ENCODE peak calls at places on chromosomes 5 and 9, in five cellular contexts. Y is trophoblast cell, U is IMR-90, B is neuronal stem cell, S is H1. C is an unnamed sample.

GRCh38 chr9:93891549-93892310 is 63.4 kb downstream of the BARX1 start:
- DNase-seq in S (no peak), B (no peak), U (no peak), Y (no peak), C (no peak)

GRCh38 chr9:13750061-13750460 is 470.6 kb upstream of the MPDZ start:
- DNase-seq in S (no peak), U (peak), Y (no peak), B (no peak), C (peak)

GRCh38 chr5:111278824-111279504 is 54.8 kb downstream of the CAMK4 start:
- DNase-seq in S (peak), U (no peak), Y (peak), B (peak), C (peak)

GRCh38 chr5:763397-763796 is 21.1 kb downstream of the ZDHHC11B start:
- DNase-seq in U (no peak), B (no peak), Y (no peak), S (no peak), C (no peak)

GRCh38 chr5:5782402-5782801 is 359.9 kb downstream of the ICE1 start:
- DNase-seq in S (peak), B (no peak), Y (no peak), U (no peak), C (no peak)

GRCh38 chr9:129567842-129568559 is 52.9 kb downstream of the C9orf50 start:
- DNase-seq in Y (peak), U (peak), B (no peak), S (no peak), C (peak)

GRCh38 chr5:178786859-178787499 is 56.5 kb upstream of the ZNF354A start:
- DNase-seq in U (peak), Y (peak), S (no peak), B (no peak), C (peak)

GRCh38 chr9:70030156-70030555 is 13.5 kb upstream of the MAMDC2 start:
- DNase-seq in U (no peak), S (no peak), Y (no peak), B (no peak), C (no peak)

GRCh38 chr5:98772415-98773213 is 849 bp upstream of the RGMB start:
- DNase-seq in B (peak), S (peak), Y (peak), U (no peak), C (peak)

GRCh38 chr5:75694781-75695180 is 22.5 kb downstream of the POC5 start:
- DNase-seq in S (no peak), Y (no peak), U (no peak), B (no peak), C (no peak)

GRCh38 chr9:134453776-134454175 is 127.5 kb downstream of the RXRA start:
- DNase-seq in B (no peak), Y (no peak), S (no peak), U (no peak), C (no peak)

GRCh38 chr9:34500623-34501267 is 22.0 kb downstream of the ENHO start:
- DNase-seq in Y (peak), S (no peak), U (peak), B (peak), C (peak)

GRCh38 chr5:149455889-149456409 is 76.9 kb upstream of the IL17B start:
- DNase-seq in S (no peak), Y (peak), U (peak), B (no peak), C (peak)

GRCh38 chr9:111599092-111599947 is at the start of gene PTGR1:
- DNase-seq in U (peak), B (peak), Y (peak), S (peak), C (peak)

GRCh38 chr5:15037247-15037908 is 165.8 kb upstream of the ANKH start:
- DNase-seq in Y (no peak), U (no peak), B (no peak), S (no peak), C (no peak)

GRCh38 chr5:6905883-6906282 is 192.7 kb downstream of the TENT4A start:
- DNase-seq in S (no peak), U (no peak), B (no peak), Y (peak), C (no peak)

GRCh38 chr9:111914749-111915424 is 18.3 kb downstream of the UGCG start:
- DNase-seq in B (no peak), S (no peak), Y (no peak), U (no peak), C (no peak)

GRCh38 chr5:121399879-121400278 is 451.8 kb upstream of the FTMT start:
- DNase-seq in U (no peak), Y (no peak), S (no peak), B (no peak), C (no peak)

GRCh38 chr9:136268318-136268717 is 22.7 kb upstream of the QSOX2 start:
- DNase-seq in U (no peak), B (peak), S (no peak), Y (no peak), C (no peak)

GRCh38 chr9:27293046-27293445 is 3.9 kb downstream of the EQTN start:
- DNase-seq in Y (no peak), S (no peak), U (no peak), B (no peak), C (no peak)

GRCh38 chr9:21758540-21758939 is 43.9 kb upstream of the MTAP start:
- DNase-seq in S (no peak), U (no peak), Y (no peak), B (no peak), C (no peak)

GRCh38 chr9:91207889-91208651 is 153.6 kb downstream of the AUH start:
- DNase-seq in B (no peak), Y (peak), U (peak), S (no peak), C (peak)

GRCh38 chr9:118829334-118829733 is 539.9 kb downstream of the BRINP1 start:
- DNase-seq in S (no peak), Y (no peak), U (no peak), B (peak), C (peak)

GRCh38 chr5:39452846-39453245 is 28.1 kb upstream of the DAB2 start:
- DNase-seq in B (no peak), S (no peak), Y (peak), U (peak), C (no peak)

GRCh38 chr9:78187763-78188495 is 47.9 kb upstream of the CEP78 start:
- DNase-seq in Y (no peak), B (peak), S (no peak), U (no peak), C (no peak)

GRCh38 chr5:38931731-38932130 is 85.9 kb downstream of the OSMR start:
- DNase-seq in B (no peak), S (no peak), U (no peak), Y (no peak), C (no peak)

GRCh38 chr9:1514241-1514640 is 464.1 kb downstream of the DMRT2 start:
- DNase-seq in U (no peak), Y (no peak), B (no peak), S (no peak), C (no peak)

GRCh38 chr5:89396262-89396975 is 513.4 kb upstream of the MEF2C start:
- DNase-seq in U (peak), B (no peak), S (no peak), Y (peak), C (peak)

GRCh38 chr5:83891261-83891660 is 170.6 kb upstream of the HAPLN1 start:
- DNase-seq in S (no peak), B (no peak), Y (no peak), U (peak), C (no peak)

GRCh38 chr5:160250226-160250625 is 20.9 kb downstream of the FABP6 start:
- DNase-seq in S (no peak), B (no peak), U (no peak), Y (peak), C (no peak)

GRCh38 chr9:75108571-75108970 is 20.3 kb downstream of the OSTF1 start:
- DNase-seq in B (no peak), Y (peak), S (no peak), U (peak), C (peak)

GRCh38 chr9:91659529-91660294 is 236.1 kb upstream of the NFIL3 start:
- DNase-seq in U (peak), B (peak), Y (peak), S (no peak), C (peak)

GRCh38 chr9:114154597-114155102 is 687 bp upstream of the COL27A1 start:
- DNase-seq in U (no peak), B (no peak), Y (no peak), S (no peak), C (peak)

GRCh38 chr5:158899792-158900191 is 199.9 kb downstream of the EBF1 start:
- DNase-seq in U (no peak), Y (no peak), B (no peak), S (no peak), C (no peak)

GRCh38 chr5:60366489-60366888 is 333.5 kb downstream of the DEPDC1B start:
- DNase-seq in Y (no peak), U (no peak), S (no peak), B (no peak), C (no peak)

GRCh38 chr9:111179577-111179976 is 141.3 kb upstream of the LPAR1 start:
- DNase-seq in S (no peak), B (no peak), Y (no peak), U (no peak), C (no peak)

GRCh38 chr5:119080975-119081374 is 10.1 kb downstream of the DMXL1 start:
- DNase-seq in B (no peak), Y (no peak), U (no peak), S (no peak), C (no peak)

GRCh38 chr5:119076080-119076479 is 5.2 kb downstream of the DMXL1 start:
- DNase-seq in Y (no peak), B (no peak), S (no peak), U (no peak), C (no peak)

GRCh38 chr5:119077444-119077843 is 6.6 kb downstream of the DMXL1 start:
- DNase-seq in S (no peak), U (no peak), Y (no peak), B (no peak), C (no peak)

GRCh38 chr5:119078071-119078846 is 7.4 kb downstream of the DMXL1 start:
- DNase-seq in B (no peak), Y (no peak), U (no peak), S (no peak), C (no peak)

DNA sequence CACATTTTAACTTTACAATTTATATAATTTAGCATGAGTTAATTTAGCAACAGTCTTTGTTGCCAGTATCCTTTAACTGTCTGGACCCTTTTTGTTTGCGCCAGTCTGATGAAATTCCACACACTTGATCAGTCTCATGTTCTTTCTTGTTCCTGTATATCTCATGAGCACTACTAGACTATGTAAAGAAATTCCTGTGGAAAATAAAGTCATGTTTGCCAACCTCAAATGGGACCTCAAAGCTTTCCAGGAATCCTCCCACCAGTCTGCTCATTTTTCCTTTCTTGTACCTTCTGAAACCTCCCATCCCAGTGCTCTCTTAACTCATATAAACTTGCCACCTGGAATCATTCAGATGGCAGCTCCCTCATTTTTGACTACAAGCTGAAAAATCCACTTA is 8.0 kb downstream of the DMXL1 start:
- DNase-seq in U (peak), B (no peak), S (no peak), Y (no peak), C (peak)
- H4K91ac ChIP-seq in U (no peak), B (no peak), S (peak), Y (no peak), C (no peak)

DNA sequence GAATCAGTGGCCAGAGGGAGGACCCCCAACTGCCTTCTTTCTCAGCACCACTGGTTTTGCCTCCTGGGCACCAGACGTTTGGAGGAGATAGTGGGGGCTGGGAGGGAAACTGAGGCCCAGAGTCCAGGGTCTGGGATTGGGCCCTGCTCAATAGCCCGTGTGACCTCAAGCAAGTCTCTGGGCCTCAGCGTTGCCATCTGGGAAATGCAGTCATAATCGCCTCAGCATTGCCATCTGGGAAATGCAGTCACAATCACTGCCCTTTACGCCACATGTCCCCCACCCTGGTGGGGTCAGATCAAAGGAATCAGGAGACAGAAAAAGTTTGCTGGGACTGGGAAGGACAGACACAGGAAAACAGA is 1.6 kb downstream of the SH2D3C start:
- DNase-seq in U (no peak), S (no peak), B (no peak), Y (no peak), C (no peak)
- H3K4me3 ChIP-seq in U (no peak), S (no peak), B (no peak), Y (no peak), C (no peak)

DNA sequence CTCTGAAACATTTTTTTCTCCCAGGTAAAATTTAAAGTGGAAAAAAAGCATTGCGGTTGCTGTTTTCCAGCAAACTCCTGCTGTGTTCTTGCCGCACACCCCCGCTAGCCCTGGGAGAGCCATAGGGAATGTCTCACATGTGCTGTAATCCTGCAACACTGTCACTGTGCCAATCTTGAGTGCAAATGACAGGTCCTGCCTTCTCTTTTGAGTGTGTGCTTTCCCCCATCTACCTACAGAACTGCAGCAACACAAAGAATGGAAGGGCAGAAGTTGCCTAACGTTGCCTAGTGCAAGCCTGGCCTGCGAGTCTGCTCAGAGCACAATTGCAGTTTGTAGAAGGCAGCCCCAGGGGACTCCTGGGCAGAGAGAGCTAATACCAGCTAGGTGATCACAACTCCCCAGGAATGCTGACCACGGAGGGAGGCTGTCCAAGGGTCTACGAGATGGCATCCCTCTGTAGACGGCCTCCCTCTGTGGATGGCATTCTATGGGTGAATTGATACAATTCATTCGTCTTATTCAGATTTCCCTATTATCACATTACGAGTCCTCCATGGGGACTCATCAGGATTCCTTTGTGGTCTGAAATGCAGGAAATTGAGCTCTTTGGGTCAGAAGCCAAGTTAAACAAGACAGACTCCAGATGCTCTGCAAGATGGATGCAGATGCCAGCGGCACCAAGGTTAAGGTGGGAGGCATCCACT is 172.6 kb upstream of the S1PR3 start:
- DNase-seq in S (no peak), B (peak), Y (no peak), U (peak), C (peak)
- H3K14ac ChIP-seq in S (no peak), B (no peak), Y (peak), U (peak), C (no peak)

GRCh38 chr9:130766031-130766903 is 68.8 kb upstream of the ABL1 start:
- DNase-seq in Y (peak), S (no peak), B (no peak), U (no peak), C (no peak)

GRCh38 chr9:130765135-130766030 is 69.7 kb upstream of the ABL1 start:
- DNase-seq in S (no peak), B (no peak), Y (no peak), U (peak), C (no peak)

GRCh38 chr9:130766904-130767262 is 68.2 kb upstream of the ABL1 start:
- DNase-seq in S (no peak), Y (no peak), B (no peak), U (no peak), C (no peak)

GRCh38 chr9:130759738-130760137 is 66.2 kb downstream of the EXOSC2 start:
- DNase-seq in S (no peak), Y (no peak), B (no peak), U (no peak), C (no peak)

GRCh38 chr9:130763585-130764200 is 70.1 kb downstream of the EXOSC2 start:
- DNase-seq in S (no peak), B (no peak), Y (no peak), U (no peak), C (no peak)
- H4K91ac ChIP-seq in S (no peak), B (no peak), Y (no peak), U (no peak), C (no peak)

GRCh38 chr5:119009131-119009530 is 20.8 kb upstream of the DTWD2 start:
- DNase-seq in S (no peak), B (no peak), Y (no peak), U (no peak), C (no peak)
- H3K4me3 ChIP-seq in S (no peak), B (no peak), Y (no peak), U (no peak), C (no peak)

DNA sequence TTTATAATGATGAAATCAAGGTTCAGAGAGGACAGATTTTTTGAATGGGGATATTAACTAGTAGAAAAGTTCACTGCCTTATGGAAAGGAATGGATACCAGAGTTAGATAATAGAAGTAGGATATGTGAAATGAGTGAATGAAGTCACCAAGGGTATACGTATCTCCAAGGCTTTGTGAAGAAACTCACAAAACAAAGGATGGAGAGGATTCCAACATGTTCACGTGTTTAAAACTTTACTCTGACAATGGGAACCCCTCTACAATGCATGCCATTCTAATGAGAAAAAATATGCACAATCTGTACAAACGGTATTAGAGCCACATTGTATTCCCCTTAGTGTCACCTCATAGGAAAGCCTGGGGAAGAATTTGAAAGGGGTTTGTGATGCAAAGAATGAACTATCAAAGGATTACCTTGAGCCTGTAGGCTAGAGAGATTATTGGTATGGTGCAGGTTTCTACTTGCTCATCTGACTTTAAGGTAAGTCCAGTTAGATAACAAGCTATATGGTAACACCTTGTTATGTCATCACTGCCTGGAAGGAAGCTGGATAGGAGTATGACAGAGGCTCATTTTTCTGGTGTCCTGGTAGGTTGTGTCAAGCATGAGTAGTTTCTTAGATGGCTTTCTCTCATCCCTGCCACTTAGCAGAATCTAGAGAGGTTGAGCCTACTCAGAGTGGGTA is 250.3 kb upstream of the SEMA6A start:
- DNase-seq in Y (peak), U (no peak), B (no peak), S (no peak), C (no peak)
- H3K14ac ChIP-seq in Y (no peak), U (no peak), B (no peak), S (no peak), C (no peak)

C was measured in mesenchymal stem cell.